ENCODE peak calls at places on chromosomes 5 and 9, in five cellular contexts. R is HepG2, Y is GM12878, U is upper lobe of left lung, W is K562. A is an unnamed sample.

GRCh38 chr9:73437758-73438157 is 286.1 kb downstream of the ANXA1 start:
- ATAC-seq in W (no peak), R (no peak), Y (peak), U (no peak), A (no peak)

GRCh38 chr9:7613931-7614330 is 185.6 kb downstream of the DMAC1 start:
- ATAC-seq in R (no peak), U (no peak), Y (no peak), W (no peak), A (no peak)

GRCh38 chr5:61148516-61148915 is 13.8 kb downstream of the SMIM15 start:
- ATAC-seq in Y (no peak), W (no peak), R (no peak), U (no peak), A (no peak)

GRCh38 chr5:179746872-179747271 is 14.2 kb downstream of the MAML1 start:
- ATAC-seq in W (no peak), Y (no peak), R (no peak), U (no peak), A (no peak)

GRCh38 chr9:76463211-76463610 is 4.2 kb downstream of the GCNT1 start:
- ATAC-seq in R (no peak), W (no peak), U (no peak), Y (peak), A (no peak)

GRCh38 chr5:157892974-157893373 is 34.0 kb upstream of the CLINT1 start:
- ATAC-seq in W (no peak), U (no peak), R (no peak), Y (peak), A (no peak)

GRCh38 chr5:68542207-68542606 is 326.7 kb downstream of the PIK3R1 start:
- ATAC-seq in Y (no peak), U (no peak), R (no peak), W (no peak), A (no peak)

GRCh38 chr5:56155085-56155484 is 78.0 kb downstream of the ANKRD55 start:
- ATAC-seq in R (peak), Y (peak), W (peak), U (peak), A (peak)

GRCh38 chr5:80492741-80493140 is 4.8 kb downstream of the FAM151B start:
- ATAC-seq in U (no peak), R (no peak), W (no peak), Y (no peak), A (no peak)

GRCh38 chr5:71873202-71873601 is 154.1 kb downstream of the CARTPT start:
- ATAC-seq in W (no peak), U (no peak), Y (no peak), R (no peak), A (no peak)

GRCh38 chr9:75186767-75187380 is 98.6 kb downstream of the OSTF1 start:
- ATAC-seq in W (peak), U (peak), Y (peak), R (no peak), A (no peak)

GRCh38 chr9:3342159-3342777 is 183.5 kb downstream of the RFX3 start:
- ATAC-seq in Y (peak), U (no peak), R (no peak), W (no peak), A (no peak)

GRCh38 chr9:107422189-107422802 is 67.3 kb downstream of the KLF4 start:
- ATAC-seq in W (peak), R (peak), U (peak), Y (peak), A (peak)

GRCh38 chr9:122418016-122418415 is 47.2 kb downstream of the PTGS1 start:
- ATAC-seq in U (no peak), W (no peak), R (no peak), Y (no peak), A (no peak)

GRCh38 chr5:176610430-176610763 is 441 bp upstream of the GPRIN1 start:
- ATAC-seq in R (no peak), Y (peak), U (no peak), W (peak), A (no peak)

GRCh38 chr9:8564960-8565359 is 765.4 kb upstream of the DMAC1 start:
- ATAC-seq in W (no peak), U (no peak), Y (peak), R (no peak), A (no peak)

GRCh38 chr5:31495336-31495735 is 36.6 kb downstream of the DROSHA start:
- ATAC-seq in Y (no peak), U (no peak), W (no peak), R (no peak), A (no peak)

GRCh38 chr9:112867275-112867991 is 23.2 kb downstream of the SLC46A2 start:
- ATAC-seq in W (peak), U (peak), R (no peak), Y (no peak), A (no peak)

GRCh38 chr5:142082182-142082781 is 26.3 kb upstream of the NDFIP1 start:
- ATAC-seq in R (no peak), U (no peak), Y (no peak), W (no peak), A (no peak)

GRCh38 chr5:135191084-135191826 is 157.2 kb upstream of the PITX1 start:
- ATAC-seq in U (peak), W (peak), R (peak), Y (peak), A (peak)

GRCh38 chr5:160434022-160434531 is 12.4 kb downstream of the PTTG1 start:
- ATAC-seq in Y (peak), U (no peak), R (peak), W (no peak), A (no peak)

GRCh38 chr5:16066810-16067209 is 112.8 kb downstream of the MARCHF11 start:
- ATAC-seq in W (no peak), R (no peak), Y (peak), U (no peak), A (no peak)

GRCh38 chr5:77935516-77936364 is 159.6 kb upstream of the TBCA start:
- ATAC-seq in Y (peak), W (peak), R (no peak), U (peak), A (no peak)

GRCh38 chr9:94270009-94270408 is 10.9 kb downstream of the ZNF169 start:
- ATAC-seq in U (no peak), Y (peak), R (peak), W (no peak), A (no peak)
- TF ChIP-seq POLR2AphosphoS5 in U (no peak), Y (no peak), R (no peak), W (no peak), A (no peak)

GRCh38 chr5:39409036-39409435 is 15.7 kb downstream of the DAB2 start:
- ATAC-seq in W (no peak), Y (no peak), U (no peak), R (no peak), A (peak)

GRCh38 chr5:39411051-39411450 is 13.7 kb downstream of the DAB2 start:
- ATAC-seq in U (peak), W (no peak), R (no peak), Y (no peak), A (peak)

GRCh38 chr5:39400711-39401385 is 23.9 kb downstream of the DAB2 start:
- ATAC-seq in W (no peak), Y (no peak), R (peak), U (peak), A (no peak)

DNA sequence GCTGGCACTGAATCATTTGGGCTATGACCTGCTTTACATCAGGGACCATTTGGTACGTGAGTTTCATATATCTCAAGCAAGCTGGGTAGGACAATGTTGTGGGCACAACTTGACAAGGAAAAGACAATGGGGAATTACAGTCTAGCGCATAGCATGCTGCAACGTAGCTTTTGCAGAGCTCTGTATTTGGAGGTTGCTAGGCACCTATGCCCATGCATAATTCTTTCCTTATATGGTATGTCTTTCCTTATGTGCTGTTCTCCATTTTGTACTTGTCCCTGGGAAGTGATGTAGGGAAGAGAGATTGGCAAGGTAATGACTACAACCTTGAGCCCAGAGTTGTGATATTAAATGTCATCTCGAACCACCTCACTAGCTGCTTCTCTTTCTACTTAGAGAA is 19.3 kb downstream of the DAB2 start:
- ATAC-seq in Y (no peak), U (peak), W (no peak), R (no peak), A (no peak)
- TF ChIP-seq EP300 in Y (no peak), U (no peak), W (no peak), R (no peak), A (no peak)

DNA sequence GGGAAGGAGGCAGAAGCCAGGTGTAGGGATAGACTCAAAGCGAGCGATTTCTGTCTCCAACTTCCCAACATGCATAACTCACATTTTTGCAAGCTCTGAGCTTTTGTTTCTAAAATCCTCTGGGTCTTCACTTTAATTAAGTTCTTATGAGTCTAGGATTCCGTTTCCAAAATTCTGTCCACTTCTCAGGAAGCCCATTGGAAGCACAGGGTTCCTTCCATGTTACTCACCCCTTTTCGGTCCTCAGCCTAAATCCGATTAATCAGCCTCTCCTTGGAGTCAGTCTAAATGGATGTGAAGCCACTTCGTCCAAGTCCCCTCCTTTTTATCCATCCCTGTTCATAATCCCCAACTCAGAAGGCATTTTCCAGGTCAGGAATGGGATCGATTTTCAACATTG is 1.4 kb downstream of the GPX3 start:
- ATAC-seq in W (no peak), U (no peak), R (no peak), Y (no peak), A (no peak)
- TF ChIP-seq POLR2AphosphoS5 in W (no peak), U (no peak), R (no peak), Y (no peak), A (no peak)

DNA sequence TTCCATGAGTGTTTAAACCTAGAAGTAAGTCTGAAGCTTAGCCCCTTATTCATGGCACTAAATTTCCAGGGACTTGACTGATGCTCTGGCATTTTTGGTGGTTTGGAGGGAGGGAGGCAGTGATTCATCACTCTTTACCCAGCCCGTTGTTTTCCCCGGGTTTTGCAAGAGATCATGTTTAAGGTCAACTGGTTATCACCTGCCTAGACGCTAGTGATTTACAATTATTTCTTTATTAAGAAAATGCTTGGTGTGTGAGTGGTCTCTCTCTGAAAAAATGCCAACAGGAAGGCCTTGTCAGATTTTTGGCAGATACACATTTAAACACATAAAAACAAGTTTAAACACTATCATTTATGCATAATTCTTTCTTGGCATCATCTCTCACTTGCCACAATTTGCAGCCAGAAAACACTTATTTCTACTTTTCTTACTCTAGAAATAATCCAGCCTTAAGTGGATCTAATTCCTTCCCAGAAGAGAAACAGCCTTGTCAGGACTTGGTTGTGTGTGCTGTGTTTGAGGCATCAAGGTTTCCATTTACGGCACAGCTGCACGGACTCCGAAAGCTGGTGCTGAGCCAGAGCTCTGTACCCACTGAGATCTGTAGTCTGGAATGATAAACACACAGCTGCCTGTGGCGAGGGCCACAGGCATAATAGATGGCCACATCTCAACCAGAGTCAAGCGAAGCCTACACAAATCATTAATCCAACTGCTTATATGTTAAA is 738.0 kb upstream of the ZNF608 start:
- ATAC-seq in W (no peak), Y (no peak), R (no peak), U (peak), A (peak)
- TF ChIP-seq EP300 in W (no peak), Y (no peak), R (no peak), U (no peak), A (peak)

GRCh38 chr9:135718616-135719015 is 16.6 kb downstream of the KCNT1 start:
- ATAC-seq in U (no peak), R (peak), Y (no peak), W (no peak), A (no peak)
- TF ChIP-seq POLR2AphosphoS5 in U (no peak), R (no peak), Y (no peak), W (no peak), A (no peak)

DNA sequence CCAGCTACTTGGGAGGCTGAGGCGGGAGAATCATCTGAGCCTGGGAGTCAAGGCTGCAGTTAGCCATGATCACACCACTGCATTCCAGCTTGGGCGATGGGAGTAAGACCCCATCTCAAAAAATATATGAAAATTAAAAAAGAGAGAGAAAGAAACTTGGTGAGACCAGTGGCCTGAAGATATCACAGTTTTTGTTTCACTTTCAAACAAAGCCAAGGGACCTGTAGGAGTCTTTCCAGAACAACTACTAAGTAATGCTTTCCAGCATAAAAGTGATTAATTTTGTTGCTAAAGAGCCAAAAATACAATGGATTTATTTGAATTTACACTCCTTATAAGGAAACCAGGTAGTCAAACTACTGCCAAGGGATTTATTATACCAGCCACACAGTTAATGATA is 23.5 kb downstream of the GKAP1 start:
- ATAC-seq in R (no peak), Y (peak), W (no peak), U (no peak), A (no peak)
- TF ChIP-seq EP300 in R (no peak), Y (no peak), W (no peak), U (no peak), A (no peak)

DNA sequence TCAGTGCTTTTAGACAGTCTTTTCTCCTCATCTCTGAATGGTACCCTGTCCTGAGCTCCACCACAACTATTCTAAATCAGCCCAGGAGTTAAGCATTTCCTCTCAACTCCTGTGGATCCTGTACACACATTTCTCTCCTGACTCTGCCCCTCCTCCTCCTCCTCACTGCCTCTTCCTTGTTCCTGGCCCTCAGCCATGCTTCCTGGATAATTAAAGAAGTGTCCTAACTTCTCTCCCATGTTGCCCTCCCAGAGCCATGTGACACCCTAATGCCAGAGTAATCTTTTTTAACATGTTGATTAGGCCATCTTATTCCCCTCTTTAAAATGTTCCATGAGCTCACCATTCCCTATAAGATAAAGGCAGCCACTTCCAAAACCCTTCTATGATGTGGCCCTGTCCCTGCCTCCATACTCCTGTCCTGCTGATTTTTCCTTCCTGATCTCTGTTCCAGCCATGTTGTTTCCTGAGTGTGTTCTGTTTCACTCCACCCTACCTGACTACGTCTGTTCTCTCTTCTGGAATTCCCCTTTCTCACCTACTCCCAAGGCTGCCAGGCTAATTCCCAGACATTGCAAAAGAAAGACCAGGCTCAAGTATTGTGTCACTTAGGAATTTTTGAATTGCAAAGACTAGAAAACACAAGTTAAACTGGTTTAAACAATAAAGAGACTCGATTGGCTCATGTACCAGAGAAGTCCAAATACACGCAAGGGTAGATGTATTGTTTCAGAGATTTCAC is 295.2 kb downstream of the MAST4 start:
- ATAC-seq in W (no peak), U (peak), Y (no peak), R (no peak), A (no peak)
- TF ChIP-seq POLR2AphosphoS5 in W (no peak), U (no peak), Y (no peak), R (no peak), A (no peak)